ENCODE peak calls at places on chromosomes 12 and 14, in ten cellular contexts. A is iris pigment epithelial cell; H is GM04504; L is B cell; E is EH; S is foreskin fibroblast; K is stimulated activated CD8-positive, alpha-beta memory T cell treated with anti-CD3 and anti-CD28 coated beads, Interleukin-2, amount 100 ng/mL, for 1 hour; N is NCI-H1417; O is heart left ventricle; J is fibroblast of pulmonary artery. Q is an unnamed sample.

GRCh38 chr12:117044311-117044710 is 54.9 kb downstream of the TESC start:
- DNase-seq in A (no peak), H (no peak), L (no peak), E (no peak), S (no peak), K (no peak), N (no peak), O (no peak), J (no peak), Q (no peak)

GRCh38 chr12:118377005-118377890 is 893 bp downstream of the SUDS3 start:
- DNase-seq in A (no peak), H (no peak), L (peak; percentile 24), E (no peak), S (no peak), K (no peak), N (peak; percentile 35), O (no peak), J (no peak), Q (no peak)

GRCh38 chr12:69719336-69720316 is 19.0 kb upstream of the RAB3IP start:
- DNase-seq in A (no peak), H (no peak), L (no peak), E (no peak), S (no peak), K (no peak), N (peak; percentile 66), O (no peak), J (peak; percentile 18), Q (no peak)

GRCh38 chr12:26979733-26980132 is 34.5 kb downstream of the TM7SF3 start:
- DNase-seq in A (no peak), H (no peak), L (no peak), E (no peak), S (no peak), K (no peak), N (no peak), O (no peak), J (no peak), Q (no peak)

GRCh38 chr14:104307627-104308401 is 169.4 kb downstream of the KIF26A start:
- DNase-seq in A (no peak), H (no peak), L (no peak), E (no peak), S (no peak), K (no peak), N (no peak), O (peak; percentile 44), J (no peak), Q (no peak)

GRCh38 chr14:104345316-104346111 is 207.1 kb downstream of the KIF26A start:
- DNase-seq in A (no peak), H (no peak), L (no peak), E (no peak), S (no peak), K (no peak), N (peak; percentile 80), O (no peak), J (no peak), Q (no peak)

GRCh38 chr12:124191024-124191359 is 103.9 kb upstream of the RFLNA start:
- DNase-seq in A (no peak), H (no peak), L (no peak), E (peak; percentile 61), S (no peak), K (no peak), N (no peak), O (no peak), J (peak; percentile 25), Q (no peak)

GRCh38 chr12:57237653-57237951 is 8.1 kb downstream of the SHMT2 start:
- DNase-seq in A (no peak), H (no peak), L (no peak), E (no peak), S (no peak), K (no peak), N (peak; percentile 43), O (no peak), J (no peak), Q (no peak)

GRCh38 chr14:59187802-59188460 is 536 bp upstream of the DAAM1 start:
- DNase-seq in A (peak; percentile 6), H (no peak), L (peak; percentile 68), E (no peak), S (no peak), K (peak; percentile 2), N (peak; percentile 85), O (peak; percentile 75), J (no peak), Q (no peak)

GRCh38 chr12:54420766-54421144 is 1.7 kb upstream of the ITGA5 start:
- DNase-seq in A (no peak), H (no peak), L (no peak), E (peak; percentile 41), S (no peak), K (no peak), N (no peak), O (peak; percentile 65), J (peak; percentile 34), Q (no peak)

GRCh38 chr14:73386342-73386741 is 72.0 kb downstream of the NUMB start:
- DNase-seq in A (peak; percentile 38), H (no peak), L (no peak), E (no peak), S (no peak), K (no peak), N (no peak), O (no peak), J (no peak), Q (peak; percentile 57)

GRCh38 chr12:7079826-7080125 is 12.5 kb downstream of the C1R start:
- DNase-seq in A (peak; percentile 76), H (no peak), L (no peak), E (peak; percentile 81), S (peak; percentile 45), K (no peak), N (no peak), O (no peak), J (peak; percentile 58), Q (peak; percentile 40)

GRCh38 chr14:60647081-60647836 is 2.0 kb downstream of the SIX1 start:
- DNase-seq in A (peak; percentile 78), H (no peak), L (peak; percentile 45), E (peak; percentile 68), S (no peak), K (no peak), N (peak; percentile 48), O (no peak), J (no peak), Q (no peak)

GRCh38 chr12:71075743-71076142 is 82.1 kb downstream of the TSPAN8 start:
- DNase-seq in A (peak; percentile 3), H (no peak), L (no peak), E (no peak), S (no peak), K (no peak), N (no peak), O (no peak), J (no peak), Q (no peak)

GRCh38 chr14:30607156-30607780 is 14.9 kb upstream of the SCFD1 start:
- DNase-seq in A (peak; percentile 38), H (no peak), L (no peak), E (peak; percentile 43), S (no peak), K (no peak), N (no peak), O (no peak), J (no peak), Q (peak; percentile 63)

GRCh38 chr14:100529561-100530031 is 57.6 kb downstream of the BEGAIN start:
- DNase-seq in A (no peak), H (no peak), L (no peak), E (no peak), S (no peak), K (no peak), N (no peak), O (peak; percentile 40), J (no peak), Q (no peak)

GRCh38 chr12:19409376-19409775 is 29.9 kb upstream of the AEBP2 start:
- DNase-seq in A (no peak), H (no peak), L (no peak), E (no peak), S (no peak), K (no peak), N (no peak), O (no peak), J (peak; percentile 57), Q (peak; percentile 30)

GRCh38 chr14:91123201-91123600 is 9.3 kb downstream of the DGLUCY start:
- DNase-seq in A (no peak), H (no peak), L (no peak), E (no peak), S (no peak), K (no peak), N (no peak), O (no peak), J (no peak), Q (no peak)

GRCh38 chr14:25136811-25137210 is 86.9 kb upstream of the STXBP6 start:
- DNase-seq in A (no peak), H (no peak), L (no peak), E (no peak), S (no peak), K (no peak), N (no peak), O (no peak), J (no peak), Q (no peak)

GRCh38 chr14:99069946-99070345 is 202.1 kb downstream of the BCL11B start:
- DNase-seq in A (no peak), H (no peak), L (no peak), E (no peak), S (no peak), K (no peak), N (no peak), O (no peak), J (no peak), Q (no peak)

Q was measured in astrocyte.